ENCODE peak calls at places on chromosomes 16 and 17, in four cellular contexts. C, Q, O and K are unnamed samples.

GRCh38 chr16:66970775-66971725 is 10.0 kb downstream of the CES3 start:
- DNase-seq in C (no peak), Q (no peak), O (no peak), K (no peak)

GRCh38 chr16:88383401-88384221 is 852 bp downstream of the ZNF469 start:
- DNase-seq in C (no peak), Q (no peak), O (no peak), K (peak; percentile 34)

GRCh38 chr17:77428020-77428781 is 287.4 kb downstream of the SEC14L1 start:
- DNase-seq in C (no peak), Q (no peak), O (no peak), K (no peak)

GRCh38 chr17:73865825-73866224 is 221.6 kb upstream of the SDK2 start:
- DNase-seq in C (no peak), Q (no peak), O (no peak), K (no peak)

GRCh38 chr17:77819497-77819896 is 139.0 kb upstream of the TNRC6C start:
- DNase-seq in C (no peak), Q (no peak), O (no peak), K (no peak)

GRCh38 chr17:77404812-77405581 is 264.2 kb downstream of the SEC14L1 start:
- DNase-seq in C (no peak), Q (peak; percentile 62), O (peak; percentile 60), K (no peak)

GRCh38 chr16:20735504-20735903 is 6.1 kb downstream of the THUMPD1 start:
- DNase-seq in C (no peak), Q (no peak), O (no peak), K (no peak)

GRCh38 chr17:4782652-4783051 is 3.5 kb downstream of the VMO1 start:
- DNase-seq in C (no peak), Q (no peak), O (no peak), K (no peak)

GRCh38 chr16:23504076-23504452 is 6.2 kb downstream of the GGA2 start:
- DNase-seq in C (peak; percentile 52), Q (no peak), O (no peak), K (no peak)

GRCh38 chr16:75029854-75030253 is 31.0 kb downstream of the ZNRF1 start:
- DNase-seq in C (no peak), Q (no peak), O (no peak), K (no peak)

GRCh38 chr17:7586673-7587419 is 3.0 kb downstream of the SOX15 start:
- DNase-seq in C (no peak), Q (peak; percentile 69), O (no peak), K (no peak)
- TF ChIP-seq CTCF in C (no peak), Q (no peak), O (peak; percentile 18), K (no peak)

DNA sequence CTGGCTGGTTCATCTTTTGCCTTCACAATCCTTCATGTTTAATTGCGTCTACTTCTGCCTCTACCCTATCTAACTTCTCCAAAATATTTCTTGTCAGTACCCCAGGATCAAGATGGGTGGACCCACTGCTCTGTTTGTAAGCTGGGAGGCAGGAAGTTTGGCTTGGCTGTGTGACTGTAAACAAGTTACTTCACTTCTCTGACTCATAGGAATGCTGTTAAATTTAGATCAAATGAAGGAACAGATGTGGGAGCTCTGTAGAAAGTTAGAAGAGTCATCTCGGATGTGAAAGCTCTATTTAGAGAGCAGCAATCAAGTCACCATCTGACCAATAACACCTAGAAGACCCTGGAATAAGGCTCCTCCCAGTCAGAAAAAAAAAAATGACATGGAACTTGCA is 55.2 kb upstream of the MRTFB start:
- DNase-seq in C (no peak), Q (no peak), O (no peak), K (no peak)
- TF ChIP-seq CTCF in C (no peak), Q (no peak), O (no peak), K (no peak)

GRCh38 chr16:19131809-19132777 is 18.3 kb downstream of the ITPRIPL2 start:
- DNase-seq in C (no peak), Q (no peak), O (no peak), K (no peak)
- TF ChIP-seq CTCF in C (no peak), Q (no peak), O (no peak), K (no peak)

GRCh38 chr17:21275579-21276339 is 8.8 kb upstream of the MAP2K3 start:
- DNase-seq in C (peak; percentile 87), Q (peak; percentile 97), O (peak; percentile 43), K (peak; percentile 97)
- TF ChIP-seq CTCF in C (no peak), Q (no peak), O (no peak), K (no peak)